ENCODE peak calls at places on chromosomes 7 and 10, in four cellular contexts. K is K562, Y is HCT116, U is H1. X is an unnamed sample.

GRCh38 chr10:15167411-15168295 is 840 bp downstream of the NMT2 start:
- DNase-seq in K (peak), Y (peak), U (peak), X (peak)

GRCh38 chr10:1488970-1489548 is 248.3 kb downstream of the ADARB2 start:
- DNase-seq in K (no peak), Y (no peak), U (no peak), X (no peak)

GRCh38 chr7:39656415-39656814 is 33.0 kb downstream of the RALA start:
- DNase-seq in K (no peak), Y (no peak), U (no peak), X (no peak)

GRCh38 chr7:1586827-1587705 is 17.2 kb upstream of the PSMG3 start:
- DNase-seq in K (no peak), Y (no peak), U (no peak), X (no peak)

GRCh38 chr10:119297207-119297968 is 90.0 kb downstream of the GRK5 start:
- DNase-seq in K (no peak), Y (no peak), U (no peak), X (no peak)

GRCh38 chr10:93352638-93353383 is 129.3 kb downstream of the MYOF start:
- DNase-seq in K (peak), Y (no peak), U (no peak), X (peak)

GRCh38 chr10:95505084-95505610 is 56.0 kb downstream of the SORBS1 start:
- DNase-seq in K (no peak), Y (no peak), U (no peak), X (no peak)

GRCh38 chr10:112990271-112990670 is 40.2 kb downstream of the TCF7L2 start:
- DNase-seq in K (no peak), Y (no peak), U (no peak), X (no peak)

GRCh38 chr7:157022681-157023588 is 12.5 kb upstream of the MNX1 start:
- DNase-seq in K (peak), Y (no peak), U (peak), X (no peak)

DNA sequence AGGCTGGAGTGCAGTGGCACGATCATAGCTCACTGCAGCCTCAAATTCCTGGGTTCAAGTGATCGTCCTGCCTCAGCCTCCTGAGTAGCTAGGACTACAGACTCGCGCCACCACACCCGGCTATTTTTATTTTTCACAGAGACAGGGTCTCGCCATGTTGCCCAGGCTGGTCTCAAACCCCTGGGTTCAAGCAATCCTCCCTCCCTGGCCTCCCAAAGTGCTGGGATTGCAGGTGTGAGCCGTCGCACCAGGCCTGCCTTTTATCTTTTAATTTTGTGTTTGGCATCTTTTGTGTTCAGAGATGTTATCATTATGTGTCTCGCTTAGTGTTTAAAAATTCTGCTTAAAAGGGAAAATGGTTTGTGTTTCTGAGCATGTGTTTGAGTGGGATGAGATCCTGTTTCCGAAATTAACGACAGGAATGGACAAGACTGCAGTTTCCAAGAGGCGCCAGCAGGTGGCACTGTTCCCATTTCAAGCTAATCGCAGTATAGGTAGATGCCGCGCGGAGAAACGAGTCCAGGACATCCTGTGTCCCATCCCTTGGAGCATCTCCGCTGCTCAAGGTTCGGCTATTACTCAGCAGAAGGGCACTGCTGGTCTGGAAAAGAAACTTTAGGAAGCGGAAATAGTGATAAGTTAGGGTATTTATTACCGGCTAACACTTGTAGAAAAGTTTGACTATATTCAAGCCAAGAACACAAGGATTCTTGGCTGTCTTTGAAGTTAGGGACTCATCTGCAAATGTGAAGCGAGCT is 23.0 kb upstream of the ST7 start:
- DNase-seq in K (peak), Y (peak), U (peak), X (peak)
- TF ChIP-seq FOSL1 in K (no peak), Y (no peak), U (no peak), X (no peak)

GRCh38 chr7:74627699-74628411 is 29.7 kb upstream of the GTF2I start:
- DNase-seq in K (no peak), Y (no peak), U (peak), X (peak)
- TF ChIP-seq FOSL1 in K (no peak), Y (no peak), U (no peak), X (no peak)

DNA sequence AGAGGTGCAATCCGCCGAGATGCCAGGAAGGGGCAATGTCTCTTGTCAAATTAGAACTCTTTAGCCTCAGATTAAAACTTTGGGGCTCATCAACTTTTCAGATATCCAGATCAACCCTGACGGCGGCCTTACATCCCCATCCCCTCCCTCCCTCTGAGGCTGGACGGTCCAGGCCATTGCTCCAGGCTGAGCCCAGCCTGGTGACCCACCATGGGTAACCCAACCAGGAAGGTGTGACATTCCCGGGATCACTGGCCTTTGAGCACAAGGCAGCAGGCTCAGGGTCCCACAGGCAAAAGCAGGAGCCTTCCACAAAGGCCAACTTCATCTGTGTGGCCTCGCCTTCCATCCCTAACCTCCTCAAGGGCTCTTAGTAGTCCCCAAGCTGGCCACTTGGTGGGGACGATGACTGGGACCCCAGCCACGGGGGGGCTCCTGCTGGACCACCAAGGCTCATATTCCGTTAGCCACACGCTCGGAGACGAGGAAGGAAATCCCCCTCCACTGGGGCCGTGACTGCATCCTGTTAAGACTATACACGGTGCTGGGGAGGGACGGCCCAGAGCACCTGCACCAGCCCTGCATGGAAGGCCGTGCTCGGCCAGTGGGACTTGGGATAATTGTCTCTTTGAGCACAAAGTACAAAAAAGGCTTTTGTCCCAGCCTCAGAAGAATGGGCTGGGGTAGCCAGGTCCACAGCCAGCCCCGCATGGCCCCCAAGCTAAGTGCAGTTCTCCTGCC is 62.8 kb downstream of the ZRANB1 start:
- DNase-seq in K (no peak), Y (no peak), U (no peak), X (no peak)
- TF ChIP-seq FOSL1 in K (no peak), Y (no peak), U (no peak), X (no peak)

GRCh38 chr10:60549686-60550085 is 160.0 kb upstream of the ANK3 start:
- DNase-seq in K (peak), Y (peak), U (no peak), X (peak)
- TF ChIP-seq FOSL1 in K (no peak), Y (no peak), U (no peak), X (no peak)